ENCODE peak calls at places on chromosomes 1 and 21, in six cellular contexts. One of them, this sample, is unnamed.

GRCh38 chr1:200129480-200129879 is 102.0 kb downstream of the NR5A2 start:
- DNase-seq in NT2/D1: peak
- DNase-seq in fibroblast of mammary gland: no peak
- DNase-seq in T-helper 17 cell: no peak
- DNase-seq in sciatic nerve: no peak
- DNase-seq in stimulated activated CD4-positive, alpha-beta T cell treated with anti-CD3 and anti-CD28 coated beads, Interleukin-12 subunit alpha, Interleukin-12 subunit beta, amount 100 ng/mL, for 4 hours: no peak
- DNase-seq in this sample: no peak

GRCh38 chr1:35902671-35903070 is 19.7 kb downstream of the AGO1 start:
- DNase-seq in NT2/D1: no peak
- DNase-seq in fibroblast of mammary gland: no peak
- DNase-seq in T-helper 17 cell: no peak
- DNase-seq in sciatic nerve: no peak
- DNase-seq in stimulated activated CD4-positive, alpha-beta T cell treated with anti-CD3 and anti-CD28 coated beads, Interleukin-12 subunit alpha, Interleukin-12 subunit beta, amount 100 ng/mL, for 4 hours: no peak
- DNase-seq in this sample: no peak

GRCh38 chr1:12436817-12437599 is 181.0 kb downstream of the DHRS3 start:
- DNase-seq in NT2/D1: no peak
- DNase-seq in fibroblast of mammary gland: peak
- DNase-seq in T-helper 17 cell: no peak
- DNase-seq in sciatic nerve: no peak
- DNase-seq in stimulated activated CD4-positive, alpha-beta T cell treated with anti-CD3 and anti-CD28 coated beads, Interleukin-12 subunit alpha, Interleukin-12 subunit beta, amount 100 ng/mL, for 4 hours: no peak
- DNase-seq in this sample: no peak

GRCh38 chr1:82542141-82542540 is 741.4 kb downstream of the ADGRL2 start:
- DNase-seq in NT2/D1: no peak
- DNase-seq in fibroblast of mammary gland: no peak
- DNase-seq in T-helper 17 cell: no peak
- DNase-seq in sciatic nerve: no peak
- DNase-seq in stimulated activated CD4-positive, alpha-beta T cell treated with anti-CD3 and anti-CD28 coated beads, Interleukin-12 subunit alpha, Interleukin-12 subunit beta, amount 100 ng/mL, for 4 hours: no peak
- DNase-seq in this sample: no peak

GRCh38 chr21:20721151-20721550 is 277.1 kb upstream of the NCAM2 start:
- DNase-seq in NT2/D1: no peak
- DNase-seq in fibroblast of mammary gland: peak
- DNase-seq in T-helper 17 cell: no peak
- DNase-seq in sciatic nerve: no peak
- DNase-seq in stimulated activated CD4-positive, alpha-beta T cell treated with anti-CD3 and anti-CD28 coated beads, Interleukin-12 subunit alpha, Interleukin-12 subunit beta, amount 100 ng/mL, for 4 hours: no peak
- DNase-seq in this sample: no peak

GRCh38 chr1:1109743-1110142 is 6.1 kb downstream of the C1orf159 start:
- DNase-seq in NT2/D1: no peak
- DNase-seq in fibroblast of mammary gland: no peak
- DNase-seq in T-helper 17 cell: no peak
- DNase-seq in sciatic nerve: no peak
- DNase-seq in stimulated activated CD4-positive, alpha-beta T cell treated with anti-CD3 and anti-CD28 coated beads, Interleukin-12 subunit alpha, Interleukin-12 subunit beta, amount 100 ng/mL, for 4 hours: no peak
- DNase-seq in this sample: no peak

GRCh38 chr1:209095627-209096595 is 487.6 kb upstream of the CAMK1G start:
- DNase-seq in NT2/D1: no peak
- DNase-seq in fibroblast of mammary gland: peak
- DNase-seq in T-helper 17 cell: no peak
- DNase-seq in sciatic nerve: no peak
- DNase-seq in stimulated activated CD4-positive, alpha-beta T cell treated with anti-CD3 and anti-CD28 coated beads, Interleukin-12 subunit alpha, Interleukin-12 subunit beta, amount 100 ng/mL, for 4 hours: no peak
- DNase-seq in this sample: no peak

GRCh38 chr1:29632436-29633270 is 396.3 kb downstream of the PTPRU start:
- DNase-seq in NT2/D1: no peak
- DNase-seq in fibroblast of mammary gland: no peak
- DNase-seq in T-helper 17 cell: no peak
- DNase-seq in sciatic nerve: no peak
- DNase-seq in stimulated activated CD4-positive, alpha-beta T cell treated with anti-CD3 and anti-CD28 coated beads, Interleukin-12 subunit alpha, Interleukin-12 subunit beta, amount 100 ng/mL, for 4 hours: no peak
- DNase-seq in this sample: no peak

GRCh38 chr1:154865442-154866256 is 4.4 kb downstream of the KCNN3 start:
- DNase-seq in NT2/D1: no peak
- DNase-seq in fibroblast of mammary gland: no peak
- DNase-seq in T-helper 17 cell: no peak
- DNase-seq in sciatic nerve: no peak
- DNase-seq in stimulated activated CD4-positive, alpha-beta T cell treated with anti-CD3 and anti-CD28 coated beads, Interleukin-12 subunit alpha, Interleukin-12 subunit beta, amount 100 ng/mL, for 4 hours: no peak
- DNase-seq in this sample: no peak

GRCh38 chr1:37606481-37607263 is 10.9 kb upstream of the GNL2 start:
- DNase-seq in NT2/D1: no peak
- DNase-seq in fibroblast of mammary gland: peak
- DNase-seq in T-helper 17 cell: no peak
- DNase-seq in sciatic nerve: no peak
- DNase-seq in stimulated activated CD4-positive, alpha-beta T cell treated with anti-CD3 and anti-CD28 coated beads, Interleukin-12 subunit alpha, Interleukin-12 subunit beta, amount 100 ng/mL, for 4 hours: no peak
- DNase-seq in this sample: no peak

GRCh38 chr21:31677047-31677446 is 17.6 kb downstream of the SOD1 start:
- DNase-seq in NT2/D1: no peak
- DNase-seq in fibroblast of mammary gland: no peak
- DNase-seq in T-helper 17 cell: no peak
- DNase-seq in sciatic nerve: no peak
- DNase-seq in stimulated activated CD4-positive, alpha-beta T cell treated with anti-CD3 and anti-CD28 coated beads, Interleukin-12 subunit alpha, Interleukin-12 subunit beta, amount 100 ng/mL, for 4 hours: no peak
- DNase-seq in this sample: no peak

GRCh38 chr1:67615886-67616285 is 69.1 kb upstream of the GADD45A start:
- DNase-seq in NT2/D1: no peak
- DNase-seq in fibroblast of mammary gland: no peak
- DNase-seq in T-helper 17 cell: no peak
- DNase-seq in sciatic nerve: no peak
- DNase-seq in stimulated activated CD4-positive, alpha-beta T cell treated with anti-CD3 and anti-CD28 coated beads, Interleukin-12 subunit alpha, Interleukin-12 subunit beta, amount 100 ng/mL, for 4 hours: no peak
- DNase-seq in this sample: no peak

GRCh38 chr1:58162952-58163550 is 383.5 kb downstream of the OMA1 start:
- DNase-seq in NT2/D1: peak
- DNase-seq in fibroblast of mammary gland: peak
- DNase-seq in T-helper 17 cell: no peak
- DNase-seq in sciatic nerve: peak
- DNase-seq in stimulated activated CD4-positive, alpha-beta T cell treated with anti-CD3 and anti-CD28 coated beads, Interleukin-12 subunit alpha, Interleukin-12 subunit beta, amount 100 ng/mL, for 4 hours: no peak
- DNase-seq in this sample: no peak

GRCh38 chr1:205629751-205630150 is 2.1 kb downstream of the ELK4 start:
- DNase-seq in NT2/D1: no peak
- DNase-seq in fibroblast of mammary gland: no peak
- DNase-seq in T-helper 17 cell: no peak
- DNase-seq in sciatic nerve: no peak
- DNase-seq in stimulated activated CD4-positive, alpha-beta T cell treated with anti-CD3 and anti-CD28 coated beads, Interleukin-12 subunit alpha, Interleukin-12 subunit beta, amount 100 ng/mL, for 4 hours: no peak
- DNase-seq in this sample: no peak

GRCh38 chr1:234978397-234979291 is 150.0 kb downstream of the TOMM20 start:
- DNase-seq in NT2/D1: no peak
- DNase-seq in fibroblast of mammary gland: peak
- DNase-seq in T-helper 17 cell: peak
- DNase-seq in sciatic nerve: peak
- DNase-seq in stimulated activated CD4-positive, alpha-beta T cell treated with anti-CD3 and anti-CD28 coated beads, Interleukin-12 subunit alpha, Interleukin-12 subunit beta, amount 100 ng/mL, for 4 hours: peak
- DNase-seq in this sample: no peak

GRCh38 chr1:217562229-217562878 is 68.5 kb downstream of the GPATCH2 start:
- DNase-seq in NT2/D1: no peak
- DNase-seq in fibroblast of mammary gland: peak
- DNase-seq in T-helper 17 cell: no peak
- DNase-seq in sciatic nerve: no peak
- DNase-seq in stimulated activated CD4-positive, alpha-beta T cell treated with anti-CD3 and anti-CD28 coated beads, Interleukin-12 subunit alpha, Interleukin-12 subunit beta, amount 100 ng/mL, for 4 hours: no peak
- DNase-seq in this sample: no peak

GRCh38 chr1:44114098-44114497 is 4.5 kb upstream of the KLF17 start:
- DNase-seq in NT2/D1: no peak
- DNase-seq in fibroblast of mammary gland: no peak
- DNase-seq in T-helper 17 cell: no peak
- DNase-seq in sciatic nerve: no peak
- DNase-seq in stimulated activated CD4-positive, alpha-beta T cell treated with anti-CD3 and anti-CD28 coated beads, Interleukin-12 subunit alpha, Interleukin-12 subunit beta, amount 100 ng/mL, for 4 hours: no peak
- DNase-seq in this sample: no peak

GRCh38 chr1:12636098-12636950 is 7.6 kb upstream of the AADACL4 start:
- DNase-seq in NT2/D1: no peak
- DNase-seq in fibroblast of mammary gland: peak
- DNase-seq in T-helper 17 cell: no peak
- DNase-seq in sciatic nerve: peak
- DNase-seq in stimulated activated CD4-positive, alpha-beta T cell treated with anti-CD3 and anti-CD28 coated beads, Interleukin-12 subunit alpha, Interleukin-12 subunit beta, amount 100 ng/mL, for 4 hours: no peak
- DNase-seq in this sample: no peak

GRCh38 chr1:16612332-16613172 is 812 bp downstream of the NBPF1 start:
- DNase-seq in NT2/D1: peak
- DNase-seq in fibroblast of mammary gland: peak
- DNase-seq in T-helper 17 cell: no peak
- DNase-seq in sciatic nerve: peak
- DNase-seq in stimulated activated CD4-positive, alpha-beta T cell treated with anti-CD3 and anti-CD28 coated beads, Interleukin-12 subunit alpha, Interleukin-12 subunit beta, amount 100 ng/mL, for 4 hours: no peak
- DNase-seq in this sample: peak

GRCh38 chr1:50308883-50309282 is 114.4 kb downstream of the DMRTA2 start:
- DNase-seq in NT2/D1: peak
- DNase-seq in fibroblast of mammary gland: peak
- DNase-seq in T-helper 17 cell: no peak
- DNase-seq in sciatic nerve: no peak
- DNase-seq in stimulated activated CD4-positive, alpha-beta T cell treated with anti-CD3 and anti-CD28 coated beads, Interleukin-12 subunit alpha, Interleukin-12 subunit beta, amount 100 ng/mL, for 4 hours: peak
- DNase-seq in this sample: no peak

GRCh38 chr1:234540404-234540762 is 61.4 kb upstream of the TARBP1 start:
- DNase-seq in NT2/D1: no peak
- DNase-seq in fibroblast of mammary gland: no peak
- DNase-seq in T-helper 17 cell: no peak
- DNase-seq in sciatic nerve: no peak
- DNase-seq in stimulated activated CD4-positive, alpha-beta T cell treated with anti-CD3 and anti-CD28 coated beads, Interleukin-12 subunit alpha, Interleukin-12 subunit beta, amount 100 ng/mL, for 4 hours: no peak
- DNase-seq in this sample: no peak

GRCh38 chr1:156110252-156110651 is 4.3 kb upstream of the LMNA start:
- DNase-seq in NT2/D1: no peak
- DNase-seq in fibroblast of mammary gland: no peak
- DNase-seq in T-helper 17 cell: no peak
- DNase-seq in sciatic nerve: no peak
- DNase-seq in stimulated activated CD4-positive, alpha-beta T cell treated with anti-CD3 and anti-CD28 coated beads, Interleukin-12 subunit alpha, Interleukin-12 subunit beta, amount 100 ng/mL, for 4 hours: no peak
- DNase-seq in this sample: no peak

GRCh38 chr1:221824025-221824424 is 82.1 kb upstream of the DUSP10 start:
- DNase-seq in NT2/D1: no peak
- DNase-seq in fibroblast of mammary gland: peak
- DNase-seq in T-helper 17 cell: no peak
- DNase-seq in sciatic nerve: no peak
- DNase-seq in stimulated activated CD4-positive, alpha-beta T cell treated with anti-CD3 and anti-CD28 coated beads, Interleukin-12 subunit alpha, Interleukin-12 subunit beta, amount 100 ng/mL, for 4 hours: no peak
- DNase-seq in this sample: no peak

GRCh38 chr1:165539306-165539705 is 4.5 kb upstream of the LRRC52 start:
- DNase-seq in NT2/D1: no peak
- DNase-seq in fibroblast of mammary gland: no peak
- DNase-seq in T-helper 17 cell: no peak
- DNase-seq in sciatic nerve: no peak
- DNase-seq in stimulated activated CD4-positive, alpha-beta T cell treated with anti-CD3 and anti-CD28 coated beads, Interleukin-12 subunit alpha, Interleukin-12 subunit beta, amount 100 ng/mL, for 4 hours: no peak
- DNase-seq in this sample: no peak

GRCh38 chr1:83950106-83950661 is 48.7 kb downstream of the TTLL7 start:
- DNase-seq in NT2/D1: no peak
- DNase-seq in fibroblast of mammary gland: no peak
- DNase-seq in T-helper 17 cell: no peak
- DNase-seq in sciatic nerve: no peak
- DNase-seq in stimulated activated CD4-positive, alpha-beta T cell treated with anti-CD3 and anti-CD28 coated beads, Interleukin-12 subunit alpha, Interleukin-12 subunit beta, amount 100 ng/mL, for 4 hours: no peak
- DNase-seq in this sample: no peak

GRCh38 chr21:45364464-45365185 is 40.3 kb upstream of the COL18A1 start:
- DNase-seq in NT2/D1: no peak
- DNase-seq in fibroblast of mammary gland: peak
- DNase-seq in T-helper 17 cell: no peak
- DNase-seq in sciatic nerve: peak
- DNase-seq in stimulated activated CD4-positive, alpha-beta T cell treated with anti-CD3 and anti-CD28 coated beads, Interleukin-12 subunit alpha, Interleukin-12 subunit beta, amount 100 ng/mL, for 4 hours: no peak
- DNase-seq in this sample: no peak

GRCh38 chr1:81689531-81689941 is 111.2 kb upstream of the ADGRL2 start:
- DNase-seq in NT2/D1: no peak
- DNase-seq in fibroblast of mammary gland: peak
- DNase-seq in T-helper 17 cell: no peak
- DNase-seq in sciatic nerve: no peak
- DNase-seq in stimulated activated CD4-positive, alpha-beta T cell treated with anti-CD3 and anti-CD28 coated beads, Interleukin-12 subunit alpha, Interleukin-12 subunit beta, amount 100 ng/mL, for 4 hours: no peak
- DNase-seq in this sample: no peak

GRCh38 chr1:39086386-39087108 is 60.4 kb downstream of the NDUFS5 start:
- DNase-seq in NT2/D1: no peak
- DNase-seq in fibroblast of mammary gland: peak
- DNase-seq in T-helper 17 cell: no peak
- DNase-seq in sciatic nerve: no peak
- DNase-seq in stimulated activated CD4-positive, alpha-beta T cell treated with anti-CD3 and anti-CD28 coated beads, Interleukin-12 subunit alpha, Interleukin-12 subunit beta, amount 100 ng/mL, for 4 hours: no peak
- DNase-seq in this sample: no peak

GRCh38 chr1:190904091-190904695 is 426.5 kb upstream of the BRINP3 start:
- DNase-seq in NT2/D1: no peak
- DNase-seq in fibroblast of mammary gland: no peak
- DNase-seq in T-helper 17 cell: no peak
- DNase-seq in sciatic nerve: no peak
- DNase-seq in stimulated activated CD4-positive, alpha-beta T cell treated with anti-CD3 and anti-CD28 coated beads, Interleukin-12 subunit alpha, Interleukin-12 subunit beta, amount 100 ng/mL, for 4 hours: no peak
- DNase-seq in this sample: no peak

This sample was measured in naive thymus-derived CD4-positive, alpha-beta T cell.